ENCODE peak calls at places on chromosomes 4 and X, in six cellular contexts. J, T, G, R, D and B are unnamed samples.

GRCh38 chr4:68176500-68176899 is 46.8 kb upstream of the TMPRSS11F start:
- DNase-seq in J (no peak), T (no peak), G (no peak), R (no peak), D (no peak), B (no peak)

GRCh38 chr4:73415807-73416238 is 11.7 kb downstream of the ALB start:
- DNase-seq in J (no peak), T (no peak), G (no peak), R (no peak), D (no peak), B (no peak)

GRCh38 chr4:80069108-80069836 is 3.8 kb downstream of the ANTXR2 start:
- DNase-seq in J (peak; percentile 31), T (no peak), G (no peak), R (no peak), D (no peak), B (no peak)

GRCh38 chr4:145531193-145531592 is 49.5 kb downstream of the SMAD1 start:
- DNase-seq in J (no peak), T (no peak), G (no peak), R (no peak), D (no peak), B (no peak)

GRCh38 chr4:120318447-120318846 is 251.8 kb upstream of the MAD2L1 start:
- DNase-seq in J (no peak), T (no peak), G (no peak), R (no peak), D (peak; percentile 26), B (no peak)

GRCh38 chr4:8362483-8362882 is 78.0 kb downstream of the ACOX3 start:
- DNase-seq in J (no peak), T (no peak), G (no peak), R (no peak), D (no peak), B (no peak)

GRCh38 chrX:6729581-6729980 is 194.7 kb upstream of the VCX3A start:
- DNase-seq in J (no peak), T (no peak), G (no peak), R (no peak), D (peak; percentile 4), B (no peak)

GRCh38 chrX:79270401-79270800 is 96.7 kb downstream of the ITM2A start:
- DNase-seq in J (no peak), T (no peak), G (peak; percentile 2), R (peak; percentile 73), D (peak; percentile 29), B (no peak)

GRCh38 chrX:48467331-48467761 is 2.7 kb downstream of the SLC38A5 start:
- DNase-seq in J (peak; percentile 70), T (no peak), G (no peak), R (no peak), D (no peak), B (no peak)

GRCh38 chrX:68332156-68332823 is 101.0 kb downstream of the OPHN1 start:
- DNase-seq in J (peak; percentile 18), T (no peak), G (no peak), R (no peak), D (no peak), B (no peak)

GRCh38 chr4:71184195-71184781 is 154.5 kb upstream of the SLC4A4 start:
- DNase-seq in J (peak; percentile 76), T (no peak), G (peak; percentile 37), R (no peak), D (peak; percentile 74), B (no peak)

GRCh38 chr4:6008766-6009385 is 9.4 kb downstream of the C4orf50 start:
- DNase-seq in J (no peak), T (no peak), G (no peak), R (no peak), D (no peak), B (no peak)

GRCh38 chrX:10121787-10122186 is 35.0 kb upstream of the CLCN4 start:
- DNase-seq in J (no peak), T (no peak), G (no peak), R (no peak), D (no peak), B (no peak)

GRCh38 chr4:135192746-135193535 is 991.4 kb upstream of the PABPC4L start:
- DNase-seq in J (no peak), T (no peak), G (no peak), R (no peak), D (no peak), B (no peak)

GRCh38 chrX:102808336-102808735 is 87.8 kb downstream of the GPRASP3 start:
- DNase-seq in J (no peak), T (no peak), G (no peak), R (no peak), D (no peak), B (no peak)

GRCh38 chrX:47900833-47901232 is 64.1 kb downstream of the ZNF81 start:
- DNase-seq in J (no peak), T (no peak), G (peak; percentile 0), R (no peak), D (no peak), B (no peak)

GRCh38 chr4:26372525-26373172 is 51.8 kb downstream of the RBPJ start:
- DNase-seq in J (peak; percentile 77), T (peak; percentile 23), G (peak; percentile 68), R (peak; percentile 34), D (peak; percentile 63), B (no peak)

GRCh38 chrX:153469811-153470410 is 465 bp downstream of the HAUS7 start:
- DNase-seq in J (no peak), T (no peak), G (peak; percentile 32), R (no peak), D (peak; percentile 48), B (no peak)

GRCh38 chrX:40081679-40082068 is 16.1 kb downstream of the BCOR start:
- DNase-seq in J (no peak), T (no peak), G (no peak), R (no peak), D (no peak), B (no peak)

GRCh38 chr4:173185832-173186545 is 17.4 kb downstream of the GALNT7 start:
- DNase-seq in J (peak; percentile 62), T (peak; percentile 73), G (peak; percentile 86), R (no peak), D (no peak), B (no peak)

GRCh38 chr4:180999217-180999616 is 1244.0 kb upstream of the TENM3 start:
- DNase-seq in J (peak; percentile 46), T (peak; percentile 6), G (no peak), R (no peak), D (no peak), B (no peak)

GRCh38 chr4:132982151-132982550 is 166.9 kb upstream of the PCDH10 start:
- DNase-seq in J (no peak), T (no peak), G (peak; percentile 37), R (no peak), D (no peak), B (no peak)

GRCh38 chrX:118577041-118577440 is 81.4 kb downstream of the DOCK11 start:
- DNase-seq in J (no peak), T (no peak), G (no peak), R (no peak), D (peak; percentile 8), B (no peak)

GRCh38 chr4:140300271-140300970 is 73.0 kb upstream of the SCOC start:
- DNase-seq in J (peak; percentile 78), T (no peak), G (peak; percentile 29), R (no peak), D (no peak), B (no peak)

GRCh38 chr4:2249526-2249991 is 7.6 kb upstream of the HAUS3 start:
- DNase-seq in J (no peak), T (no peak), G (no peak), R (no peak), D (no peak), B (peak; percentile 53)

GRCh38 chr4:95510145-95510544 is 38.6 kb downstream of the UNC5C start:
- DNase-seq in J (peak; percentile 59), T (no peak), G (peak; percentile 52), R (no peak), D (peak; percentile 59), B (no peak)

GRCh38 chr4:144584428-144584827 is 61.5 kb upstream of the HHIP start:
- DNase-seq in J (no peak), T (peak; percentile 19), G (peak; percentile 44), R (no peak), D (no peak), B (no peak)

GRCh38 chrX:40313269-40313668 is 215.5 kb upstream of the BCOR start:
- DNase-seq in J (no peak), T (no peak), G (no peak), R (no peak), D (no peak), B (no peak)

GRCh38 chrX:121579016-121579760 is 531.8 kb downstream of the GLUD2 start:
- DNase-seq in J (no peak), T (no peak), G (peak; percentile 1), R (no peak), D (peak; percentile 32), B (no peak)

GRCh38 chrX:148504412-148504950 is 4.1 kb downstream of the AFF2 start:
- DNase-seq in J (no peak), T (no peak), G (no peak), R (no peak), D (peak; percentile 21), B (no peak)

GRCh38 chr4:120071192-120071795 is 4.6 kb upstream of the MAD2L1 start:
- DNase-seq in J (peak; percentile 88), T (no peak), G (peak; percentile 72), R (no peak), D (peak; percentile 65), B (no peak)

GRCh38 chr4:80717204-80717603 is 313.3 kb upstream of the BMP3 start:
- DNase-seq in J (no peak), T (no peak), G (no peak), R (no peak), D (no peak), B (no peak)

GRCh38 chr4:33062155-33062554 is 2342.0 kb downstream of the PCDH7 start:
- DNase-seq in J (no peak), T (no peak), G (no peak), R (no peak), D (no peak), B (no peak)